ENCODE peak calls at places on chromosomes 3 and 15, in seven cellular contexts. S is mammary epithelial cell, R is mucosa of descending colon, L is OCI-LY7, Y is endodermal cell, T is heart right ventricle, I is left ventricle myocardium inferior. N is an unnamed sample. For H3K4me1, the result is how much of the 10 kb centered on the place peaks cover.

GRCh38 chr3:30664884-30665283 is 58.5 kb downstream of the TGFBR2 start:
- DNase-seq in S (no peak), R (no peak), L (no peak), Y (no peak), T (no peak), I (no peak), N (no peak)

GRCh38 chr3:197749601-197750395 is at the start of gene FYTTD1:
- DNase-seq in S (peak), R (peak), L (peak), Y (peak), T (peak), I (peak), N (peak)

GRCh38 chr3:159872374-159873109 is 116.1 kb upstream of the IL12A start:
- DNase-seq in S (peak), R (no peak), L (no peak), Y (no peak), T (no peak), I (no peak), N (peak)

GRCh38 chr15:32834156-32834555 is 116.4 kb downstream of the GREM1 start:
- DNase-seq in S (no peak), R (no peak), L (peak), Y (no peak), T (no peak), I (no peak), N (no peak)

GRCh38 chr15:75104804-75105557 is 81.6 kb downstream of the PPCDC start:
- DNase-seq in S (peak), R (no peak), L (peak), Y (no peak), T (no peak), I (no peak), N (peak)

GRCh38 chr3:168977696-168978374 is 685.7 kb downstream of the MECOM start:
- DNase-seq in S (no peak), R (no peak), L (no peak), Y (no peak), T (no peak), I (no peak), N (peak)

GRCh38 chr3:13217736-13218540 is 144.7 kb upstream of the IQSEC1 start:
- DNase-seq in S (peak), R (no peak), L (no peak), Y (no peak), T (no peak), I (no peak), N (no peak)

GRCh38 chr3:128421966-128422365 is 44.7 kb downstream of the DNAJB8 start:
- DNase-seq in S (no peak), R (no peak), L (no peak), Y (no peak), T (peak), I (no peak), N (no peak)

GRCh38 chr3:177978948-177979347 is 557.3 kb upstream of the KCNMB2 start:
- DNase-seq in S (no peak), R (no peak), L (no peak), Y (no peak), T (no peak), I (no peak), N (no peak)

GRCh38 chr3:188153949-188154757 is at the start of gene LPP:
- DNase-seq in S (peak), R (peak), L (peak), Y (peak), T (peak), I (peak), N (no peak)

GRCh38 chr3:126959921-126960603 is 22.9 kb upstream of the PLXNA1 start:
- DNase-seq in S (peak), R (no peak), L (no peak), Y (peak), T (no peak), I (peak), N (peak)

GRCh38 chr3:179503640-179504039 is 52.4 kb upstream of the GNB4 start:
- DNase-seq in S (no peak), R (no peak), L (no peak), Y (no peak), T (no peak), I (no peak), N (no peak)

DNA sequence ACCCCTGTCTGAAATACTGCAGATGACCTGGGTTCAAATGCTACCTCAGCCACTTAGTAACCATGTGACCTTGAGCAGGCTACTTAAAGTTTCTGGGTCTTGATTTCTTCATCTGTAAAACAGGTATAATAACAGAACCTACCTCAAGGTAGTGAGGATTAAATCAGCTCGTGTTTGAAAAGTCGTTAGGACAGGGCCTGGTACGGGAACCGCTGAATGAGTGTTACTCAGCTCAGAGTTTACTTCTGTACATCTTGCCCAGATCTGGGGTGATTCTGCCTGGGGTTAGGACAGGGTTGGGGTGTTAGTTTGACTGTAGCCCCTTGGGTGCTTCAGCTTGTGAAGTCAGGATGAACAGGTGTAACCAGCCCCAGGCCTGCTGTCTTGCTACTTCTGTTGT is 1.8 kb downstream of the SEMA4B start:
- DNase-seq in S (no peak), R (no peak), L (no peak), Y (no peak), T (no peak), I (no peak), N (no peak)
- H3K4me1 ChIP-seq in S (under half), R (under half), L (under half), Y (under half), T (under half), I (half or more), N (under half)

GRCh38 chr15:25066708-25067107 is 111.9 kb downstream of the SNRPN start:
- DNase-seq in S (no peak), R (no peak), L (no peak), Y (no peak), T (no peak), I (no peak), N (no peak)

GRCh38 chr15:25068696-25069095 is 113.9 kb downstream of the SNRPN start:
- DNase-seq in S (no peak), R (no peak), L (no peak), Y (no peak), T (no peak), I (no peak), N (no peak)

GRCh38 chr15:25072857-25073476 is 118.2 kb downstream of the SNRPN start:
- DNase-seq in S (no peak), R (no peak), L (no peak), Y (no peak), T (no peak), I (no peak), N (no peak)

GRCh38 chr15:25067725-25068309 is 113.0 kb downstream of the SNRPN start:
- DNase-seq in S (no peak), R (no peak), L (no peak), Y (no peak), T (no peak), I (no peak), N (no peak)

GRCh38 chr15:25070357-25070963 is 115.7 kb downstream of the SNRPN start:
- DNase-seq in S (no peak), R (no peak), L (no peak), Y (no peak), T (no peak), I (no peak), N (no peak)
- H3K4me3 ChIP-seq in S (no peak), R (no peak), L (no peak), Y (peak), T (no peak), I (no peak), N (peak)

GRCh38 chr3:39137435-39137936 is 15.9 kb downstream of the CSRNP1 start:
- DNase-seq in S (no peak), R (no peak), L (no peak), Y (no peak), T (no peak), I (no peak), N (no peak)
- H3K4me1 ChIP-seq in S (under half), R (under half), L (under half), Y (under half), T (half or more), I (half or more), N (under half)

DNA sequence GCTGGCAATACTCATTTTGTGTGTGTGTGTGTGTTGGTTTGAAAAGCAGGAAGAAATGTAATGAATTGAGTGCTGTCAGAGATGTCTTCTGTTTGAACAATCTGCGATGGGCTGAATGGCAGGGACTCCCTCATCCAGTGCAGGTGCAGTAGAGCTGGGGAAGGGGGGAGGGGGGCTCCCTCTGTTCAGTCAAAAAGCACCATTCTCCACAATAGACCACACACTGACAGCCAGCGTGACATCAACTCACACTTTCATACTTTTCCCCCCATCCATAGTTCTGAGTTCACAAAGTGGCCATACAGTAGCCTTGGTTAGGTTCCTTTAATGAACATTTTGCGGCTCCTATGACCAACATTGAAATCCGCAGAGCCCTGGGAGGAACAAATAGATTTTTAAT is 10.4 kb downstream of the SOX2 start:
- DNase-seq in S (no peak), R (no peak), L (peak), Y (no peak), T (no peak), I (no peak), N (no peak)
- H3K4me3 ChIP-seq in S (no peak), R (no peak), L (no peak), Y (no peak), T (no peak), I (no peak), N (no peak)

DNA sequence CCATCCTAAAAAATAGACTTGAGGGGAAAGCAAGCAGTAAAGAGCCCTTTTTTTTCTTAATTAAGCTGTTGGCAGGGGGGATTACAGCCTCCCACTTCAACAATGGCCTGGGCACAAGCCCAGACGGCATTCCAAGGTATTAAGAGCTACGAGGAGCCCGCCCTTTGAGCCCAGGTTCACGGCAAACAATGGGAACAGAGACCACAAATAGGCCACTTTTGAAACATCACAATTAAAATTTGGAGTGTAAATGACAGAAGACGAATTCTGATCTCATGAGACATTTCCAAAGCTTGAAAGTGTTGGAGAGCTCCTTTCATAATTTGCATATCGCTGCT is 8.9 kb downstream of the CHSY1 start:
- DNase-seq in S (no peak), R (no peak), L (no peak), Y (peak), T (no peak), I (no peak), N (peak)
- H3K4me1 ChIP-seq in S (half or more), R (under half), L (under half), Y (under half), T (half or more), I (half or more), N (under half)

GRCh38 chr3:8423307-8423706 is 78.3 kb upstream of the LMCD1 start:
- DNase-seq in S (no peak), R (no peak), L (no peak), Y (no peak), T (no peak), I (no peak), N (no peak)
- H3K4me3 ChIP-seq in S (no peak), R (no peak), L (no peak), Y (no peak), T (no peak), I (no peak), N (no peak)